ENCODE peak calls at places on chromosomes 7 and 10, in eight cellular contexts. L is HuH-7.5; D is cardiac muscle cell; Y is stimulated activated CD4-positive, alpha-beta T cell treated with anti-CD3 and anti-CD28 coated beads, Interleukin-4, amount 100 ng/mL, for 4 hours; T is HuH-7; H is NCI-H748 treated with DMSO at 0.1 percent for 48 hours; O is tibial artery; V is HEK293T. E is an unnamed sample.

GRCh38 chr10:132579027-132579859 is 41.7 kb downstream of the INPP5A start:
- DNase-seq in L (no peak), D (no peak), Y (no peak), T (no peak), H (no peak), O (no peak), V (no peak), E (peak; percentile 36)

GRCh38 chr7:80722596-80723141 is 84.2 kb downstream of the CD36 start:
- DNase-seq in L (no peak), D (peak; percentile 6), Y (no peak), T (no peak), H (no peak), O (peak; percentile 83), V (no peak), E (peak; percentile 11)

GRCh38 chr7:80681272-80681885 is 42.9 kb downstream of the CD36 start:
- DNase-seq in L (no peak), D (peak; percentile 45), Y (no peak), T (peak; percentile 7), H (no peak), O (no peak), V (peak; percentile 30), E (no peak)

GRCh38 chr10:59181668-59182067 is 5.2 kb downstream of the PHYHIPL start:
- DNase-seq in L (peak; percentile 33), D (peak; percentile 73), Y (no peak), T (peak; percentile 40), H (peak; percentile 43), O (no peak), V (peak; percentile 56), E (no peak)

GRCh38 chr7:69922011-69922803 is 323.9 kb downstream of the AUTS2 start:
- DNase-seq in L (no peak), D (peak; percentile 10), Y (no peak), T (no peak), H (no peak), O (no peak), V (no peak), E (no peak)

GRCh38 chr10:70906031-70906804 is 17.9 kb upstream of the PCBD1 start:
- DNase-seq in L (no peak), D (no peak), Y (no peak), T (no peak), H (no peak), O (peak; percentile 12), V (no peak), E (no peak)

GRCh38 chr7:79287976-79288375 is 165.5 kb downstream of the MAGI2 start:
- DNase-seq in L (no peak), D (no peak), Y (no peak), T (no peak), H (no peak), O (no peak), V (no peak), E (no peak)

GRCh38 chr7:50607524-50608125 is 42.4 kb upstream of the DDC start:
- DNase-seq in L (no peak), D (no peak), Y (no peak), T (no peak), H (no peak), O (no peak), V (no peak), E (no peak)

GRCh38 chr7:74235525-74236269 is 18.5 kb downstream of the RFC2 start:
- DNase-seq in L (no peak), D (no peak), Y (no peak), T (no peak), H (no peak), O (no peak), V (no peak), E (no peak)

GRCh38 chr7:33710608-33711007 is 194.7 kb upstream of the BMPER start:
- DNase-seq in L (no peak), D (no peak), Y (no peak), T (no peak), H (no peak), O (no peak), V (no peak), E (no peak)

GRCh38 chr10:29876008-29876555 is 183.3 kb downstream of the JCAD start:
- DNase-seq in L (no peak), D (no peak), Y (no peak), T (no peak), H (no peak), O (no peak), V (no peak), E (no peak)

GRCh38 chr7:146002008-146002407 is 114.6 kb upstream of the CNTNAP2 start:
- DNase-seq in L (no peak), D (no peak), Y (no peak), T (no peak), H (no peak), O (no peak), V (no peak), E (no peak)

GRCh38 chr7:74412603-74413002 is 41.1 kb upstream of the GTF2IRD1 start:
- DNase-seq in L (no peak), D (no peak), Y (no peak), T (no peak), H (no peak), O (no peak), V (no peak), E (no peak)

GRCh38 chr7:20219446-20220292 is 2.5 kb upstream of the MACC1 start:
- DNase-seq in L (peak; percentile 22), D (no peak), Y (no peak), T (peak; percentile 65), H (peak; percentile 74), O (peak; percentile 57), V (no peak), E (peak; percentile 6)

GRCh38 chr10:1199345-1199673 is 143.1 kb downstream of the WDR37 start:
- DNase-seq in L (no peak), D (no peak), Y (no peak), T (no peak), H (no peak), O (no peak), V (no peak), E (no peak)

GRCh38 chr10:86922553-86922961 is 34.9 kb downstream of the MMRN2 start:
- DNase-seq in L (no peak), D (no peak), Y (no peak), T (no peak), H (no peak), O (no peak), V (no peak), E (no peak)

GRCh38 chr10:119331031-119331430 is 123.7 kb downstream of the GRK5 start:
- DNase-seq in L (no peak), D (no peak), Y (no peak), T (no peak), H (no peak), O (peak; percentile 46), V (no peak), E (no peak)

GRCh38 chr7:130149575-130150139 is 55.5 kb downstream of the TMEM209 start:
- DNase-seq in L (no peak), D (no peak), Y (no peak), T (no peak), H (no peak), O (no peak), V (no peak), E (no peak)

GRCh38 chr10:96513686-96514551 is at the start of gene TLL2:
- DNase-seq in L (peak; percentile 79), D (peak; percentile 94), Y (peak; percentile 15), T (peak; percentile 92), H (peak; percentile 70), O (peak; percentile 79), V (peak; percentile 95), E (peak; percentile 90)

GRCh38 chr7:1227814-1228534 is 4.7 kb upstream of the UNCX start:
- DNase-seq in L (no peak), D (no peak), Y (no peak), T (no peak), H (no peak), O (no peak), V (no peak), E (no peak)

GRCh38 chr7:34928052-34928451 is 109.2 kb downstream of the DPY19L1 start:
- DNase-seq in L (peak; percentile 12), D (peak; percentile 75), Y (no peak), T (peak; percentile 50), H (peak; percentile 9), O (no peak), V (peak; percentile 10), E (peak; percentile 91)

GRCh38 chr10:128400564-128400963 is 274.3 kb upstream of the MKI67 start:
- DNase-seq in L (no peak), D (no peak), Y (no peak), T (no peak), H (peak; percentile 19), O (no peak), V (no peak), E (no peak)

GRCh38 chr10:127853868-127854768 is 38.6 kb downstream of the CLRN3 start:
- DNase-seq in L (peak; percentile 74), D (peak; percentile 86), Y (peak; percentile 10), T (peak; percentile 59), H (peak; percentile 17), O (peak; percentile 55), V (peak; percentile 85), E (peak; percentile 72)

GRCh38 chr7:55912748-55913158 is 25.5 kb downstream of the ZNF713 start:
- DNase-seq in L (no peak), D (no peak), Y (no peak), T (no peak), H (no peak), O (no peak), V (no peak), E (no peak)

GRCh38 chr10:124916098-124916584 is 25.8 kb upstream of the ZRANB1 start:
- DNase-seq in L (no peak), D (no peak), Y (no peak), T (no peak), H (no peak), O (no peak), V (no peak), E (no peak)